ENCODE peak calls at places on chromosome 2, in eight cellular contexts. Q, E, Y, J, A, N, W and L are unnamed samples.

GRCh38 chr2:24592436-24593100 is 101.5 kb downstream of the NCOA1 start:
- DNase-seq in Q (no peak), E (no peak), Y (no peak), J (no peak), A (no peak), N (no peak), W (no peak), L (no peak)

GRCh38 chr2:140454717-140455116 is 1674.5 kb upstream of the NXPH2 start:
- DNase-seq in Q (peak), E (no peak), Y (no peak), J (no peak), A (peak), N (no peak), W (no peak), L (no peak)

GRCh38 chr2:233165895-233166661 is 85.4 kb upstream of the ATG16L1 start:
- DNase-seq in Q (no peak), E (no peak), Y (no peak), J (peak), A (peak), N (peak), W (no peak), L (peak)

GRCh38 chr2:146246017-146246733 is 1598.7 kb upstream of the ACVR2A start:
- DNase-seq in Q (peak), E (no peak), Y (no peak), J (no peak), A (peak), N (no peak), W (no peak), L (no peak)

GRCh38 chr2:30323499-30323898 is 92.2 kb downstream of the LBH start:
- DNase-seq in Q (no peak), E (no peak), Y (no peak), J (no peak), A (no peak), N (no peak), W (no peak), L (no peak)

GRCh38 chr2:238634701-238635402 is 208.1 kb downstream of the ASB1 start:
- DNase-seq in Q (no peak), E (no peak), Y (peak), J (no peak), A (no peak), N (no peak), W (no peak), L (peak)

GRCh38 chr2:240618776-240619175 is 6.5 kb upstream of the GPR35 start:
- DNase-seq in Q (no peak), E (no peak), Y (no peak), J (no peak), A (no peak), N (no peak), W (peak), L (no peak)

GRCh38 chr2:60337142-60337497 is 216.3 kb downstream of the BCL11A start:
- DNase-seq in Q (no peak), E (no peak), Y (no peak), J (no peak), A (no peak), N (no peak), W (peak), L (peak)

GRCh38 chr2:32825291-32825712 is 121.5 kb upstream of the LTBP1 start:
- DNase-seq in Q (no peak), E (no peak), Y (no peak), J (no peak), A (peak), N (no peak), W (no peak), L (no peak)

GRCh38 chr2:10289352-10289751 is 13.4 kb upstream of the HPCAL1 start:
- DNase-seq in Q (no peak), E (no peak), Y (no peak), J (no peak), A (no peak), N (no peak), W (no peak), L (no peak)

GRCh38 chr2:15486770-15487169 is 74.4 kb downstream of the NBAS start:
- DNase-seq in Q (no peak), E (no peak), Y (no peak), J (no peak), A (no peak), N (no peak), W (no peak), L (no peak)

GRCh38 chr2:57516740-57517340 is 529.8 kb upstream of the VRK2 start:
- DNase-seq in Q (peak), E (no peak), Y (no peak), J (no peak), A (peak), N (no peak), W (no peak), L (no peak)

GRCh38 chr2:233462202-233462785 is 104.3 kb downstream of the USP40 start:
- DNase-seq in Q (no peak), E (no peak), Y (no peak), J (no peak), A (no peak), N (no peak), W (no peak), L (no peak)

GRCh38 chr2:160687629-160688028 is 194.0 kb upstream of the RBMS1 start:
- DNase-seq in Q (no peak), E (no peak), Y (no peak), J (no peak), A (no peak), N (no peak), W (no peak), L (no peak)

GRCh38 chr2:8435608-8436007 is 246.2 kb upstream of the ID2 start:
- DNase-seq in Q (no peak), E (no peak), Y (no peak), J (peak), A (no peak), N (no peak), W (no peak), L (no peak)

GRCh38 chr2:61759718-61760117 is 94.1 kb downstream of the FAM161A start:
- DNase-seq in Q (peak), E (no peak), Y (no peak), J (no peak), A (peak), N (no peak), W (no peak), L (no peak)

GRCh38 chr2:9106338-9107167 is 100.1 kb upstream of the ASAP2 start:
- DNase-seq in Q (no peak), E (no peak), Y (no peak), J (no peak), A (no peak), N (no peak), W (peak), L (no peak)

GRCh38 chr2:43592443-43592842 is 3.4 kb downstream of the THADA start:
- DNase-seq in Q (peak), E (no peak), Y (no peak), J (no peak), A (no peak), N (no peak), W (no peak), L (no peak)

GRCh38 chr2:217851191-217852020 is 151.4 kb downstream of the TNS1 start:
- DNase-seq in Q (peak), E (no peak), Y (no peak), J (peak), A (peak), N (no peak), W (no peak), L (no peak)

GRCh38 chr2:50769416-50769815 is 262.5 kb downstream of the NRXN1 start:
- DNase-seq in Q (no peak), E (no peak), Y (no peak), J (no peak), A (no peak), N (no peak), W (peak), L (no peak)

GRCh38 chr2:56017784-56018183 is 94.2 kb upstream of the EFEMP1 start:
- DNase-seq in Q (no peak), E (no peak), Y (no peak), J (no peak), A (no peak), N (no peak), W (no peak), L (no peak)

GRCh38 chr2:69386376-69386775 is 651 bp downstream of the GFPT1 start:
- DNase-seq in Q (no peak), E (no peak), Y (no peak), J (no peak), A (no peak), N (no peak), W (no peak), L (no peak)

DNA sequence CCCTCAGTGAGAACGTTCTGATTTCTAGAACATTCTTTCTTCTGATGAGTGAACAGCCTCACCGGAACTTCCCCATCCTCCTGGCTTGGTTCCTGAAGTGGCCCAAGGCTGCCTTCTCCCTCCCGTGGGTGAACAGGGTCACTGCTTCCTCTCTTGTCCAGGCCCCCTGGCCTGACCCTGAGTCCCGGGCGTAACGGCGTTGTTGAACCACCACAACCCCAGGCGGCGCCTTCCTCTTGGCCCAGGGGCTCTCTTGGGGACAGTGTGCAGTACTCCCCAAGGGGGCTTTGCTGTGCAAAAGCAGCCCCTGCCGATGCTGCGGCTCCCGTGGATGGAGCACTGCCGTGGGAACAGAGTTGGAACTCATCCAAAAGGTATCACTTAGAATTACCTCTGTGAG is 147.2 kb downstream of the TSN start:
- DNase-seq in Q (no peak), E (no peak), Y (peak), J (no peak), A (no peak), N (no peak), W (no peak), L (no peak)
- TF ChIP-seq CTCF in Q (no peak), E (no peak), Y (no peak), J (no peak), A (no peak), N (no peak), W (no peak), L (no peak)

GRCh38 chr2:3670941-3671340 is 12.9 kb downstream of the ALLC start:
- DNase-seq in Q (no peak), E (no peak), Y (peak), J (no peak), A (no peak), N (peak), W (no peak), L (peak)
- TF ChIP-seq CTCF in Q (no peak), E (no peak), Y (no peak), J (no peak), A (no peak), N (no peak), W (no peak), L (no peak)

DNA sequence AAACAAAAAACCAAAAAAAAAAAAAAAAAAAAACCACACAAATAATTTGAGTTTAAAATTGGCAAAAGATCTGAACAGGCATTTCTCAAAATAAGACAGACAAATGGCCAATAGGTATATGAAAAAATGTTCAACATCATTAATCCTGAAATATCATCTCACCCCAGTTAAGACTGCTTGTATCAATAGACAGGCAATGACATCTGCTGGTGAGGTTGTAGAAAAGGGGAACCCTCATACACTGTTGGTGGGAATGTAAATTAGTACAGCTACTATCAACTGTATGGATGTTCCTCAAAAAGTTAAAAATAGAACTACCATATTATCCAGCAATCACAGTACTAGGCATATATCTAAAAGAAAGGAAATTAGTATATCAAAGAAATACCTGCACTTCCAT is 523.1 kb downstream of the XIRP2 start:
- DNase-seq in Q (no peak), E (no peak), Y (no peak), J (no peak), A (no peak), N (no peak), W (no peak), L (no peak)
- TF ChIP-seq CTCF in Q (no peak), E (no peak), Y (no peak), J (no peak), A (no peak), N (no peak), W (no peak), L (no peak)

DNA sequence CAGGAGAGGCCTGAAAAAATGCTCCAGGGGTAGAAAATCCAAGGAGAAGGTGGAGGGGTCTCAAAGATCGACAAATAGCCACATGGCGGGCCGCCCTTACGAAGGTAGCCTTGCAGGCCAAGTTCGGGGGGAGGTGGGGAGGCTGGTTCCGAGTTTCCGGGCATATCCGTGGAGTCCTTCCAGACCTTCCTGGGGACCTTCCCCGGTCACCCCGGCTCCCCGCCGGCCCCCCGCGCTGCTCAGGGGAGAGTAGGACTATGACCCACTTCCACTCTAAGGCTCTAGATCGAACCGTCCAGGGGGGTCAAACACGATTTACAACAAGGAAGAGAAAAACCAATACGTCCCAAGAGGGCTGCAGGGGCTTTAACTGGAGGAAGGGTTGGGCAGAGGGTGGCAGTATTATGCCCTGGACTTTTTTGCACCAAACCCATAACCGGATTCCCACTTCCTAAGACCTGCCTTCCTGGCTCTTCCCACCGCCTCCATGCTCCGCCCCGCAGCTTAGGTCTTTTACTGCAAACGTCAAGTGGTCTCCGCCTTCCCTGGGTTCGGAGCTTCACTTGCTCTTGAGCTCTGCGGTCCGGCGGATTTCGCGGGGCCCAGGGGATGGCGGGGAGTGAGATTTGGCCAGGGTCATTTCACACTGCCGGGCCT is 789 bp upstream of the LYPD6 start:
- DNase-seq in Q (peak), E (peak), Y (peak), J (peak), A (peak), N (peak), W (peak), L (no peak)
- TF ChIP-seq CTCF in Q (no peak), E (peak), Y (no peak), J (no peak), A (no peak), N (no peak), W (no peak), L (peak)

GRCh38 chr2:187299122-187299906 is 148.7 kb downstream of the CALCRL start:
- DNase-seq in Q (no peak), E (no peak), Y (no peak), J (no peak), A (peak), N (no peak), W (peak), L (no peak)
- TF ChIP-seq CTCF in Q (peak), E (no peak), Y (peak), J (no peak), A (peak), N (no peak), W (peak), L (peak)

GRCh38 chr2:99938250-99938649 is 204.1 kb downstream of the AFF3 start:
- DNase-seq in Q (no peak), E (no peak), Y (no peak), J (no peak), A (no peak), N (no peak), W (no peak), L (no peak)

GRCh38 chr2:99939135-99939534 is 203.3 kb downstream of the AFF3 start:
- DNase-seq in Q (no peak), E (no peak), Y (no peak), J (no peak), A (no peak), N (no peak), W (no peak), L (no peak)

GRCh38 chr2:99935662-99936061 is 206.7 kb downstream of the AFF3 start:
- DNase-seq in Q (no peak), E (no peak), Y (no peak), J (no peak), A (no peak), N (no peak), W (no peak), L (no peak)

GRCh38 chr2:99936065-99936464 is 206.3 kb downstream of the AFF3 start:
- DNase-seq in Q (no peak), E (no peak), Y (no peak), J (no peak), A (no peak), N (no peak), W (no peak), L (no peak)

GRCh38 chr2:99933894-99934650 is 208.3 kb downstream of the AFF3 start:
- DNase-seq in Q (no peak), E (no peak), Y (no peak), J (no peak), A (no peak), N (no peak), W (no peak), L (no peak)
- TF ChIP-seq CTCF in Q (no peak), E (no peak), Y (no peak), J (no peak), A (no peak), N (no peak), W (peak), L (no peak)

DNA sequence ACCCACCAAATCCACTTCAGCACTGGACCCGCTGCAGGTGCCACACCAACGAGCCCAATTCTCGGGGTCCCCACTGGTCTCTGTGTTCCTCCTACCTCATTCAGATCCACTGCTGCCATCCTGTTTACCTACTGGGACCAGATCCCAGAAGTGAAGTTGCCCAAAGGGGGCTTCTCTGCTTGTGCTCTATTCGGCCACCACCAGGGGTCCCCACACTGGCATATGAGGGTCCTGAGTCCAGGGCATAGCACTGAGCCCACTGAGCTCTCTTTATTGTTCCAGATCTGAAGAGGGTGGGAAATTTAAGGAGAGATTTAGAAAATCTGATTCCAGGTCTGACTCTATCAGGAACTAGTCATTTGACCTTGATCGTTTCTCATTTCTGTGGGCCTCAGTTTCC is 2.4 kb downstream of the GPR45 start:
- DNase-seq in Q (no peak), E (peak), Y (no peak), J (no peak), A (no peak), N (no peak), W (peak), L (no peak)
- TF ChIP-seq CTCF in Q (peak), E (peak), Y (peak), J (no peak), A (no peak), N (no peak), W (peak), L (peak)

DNA sequence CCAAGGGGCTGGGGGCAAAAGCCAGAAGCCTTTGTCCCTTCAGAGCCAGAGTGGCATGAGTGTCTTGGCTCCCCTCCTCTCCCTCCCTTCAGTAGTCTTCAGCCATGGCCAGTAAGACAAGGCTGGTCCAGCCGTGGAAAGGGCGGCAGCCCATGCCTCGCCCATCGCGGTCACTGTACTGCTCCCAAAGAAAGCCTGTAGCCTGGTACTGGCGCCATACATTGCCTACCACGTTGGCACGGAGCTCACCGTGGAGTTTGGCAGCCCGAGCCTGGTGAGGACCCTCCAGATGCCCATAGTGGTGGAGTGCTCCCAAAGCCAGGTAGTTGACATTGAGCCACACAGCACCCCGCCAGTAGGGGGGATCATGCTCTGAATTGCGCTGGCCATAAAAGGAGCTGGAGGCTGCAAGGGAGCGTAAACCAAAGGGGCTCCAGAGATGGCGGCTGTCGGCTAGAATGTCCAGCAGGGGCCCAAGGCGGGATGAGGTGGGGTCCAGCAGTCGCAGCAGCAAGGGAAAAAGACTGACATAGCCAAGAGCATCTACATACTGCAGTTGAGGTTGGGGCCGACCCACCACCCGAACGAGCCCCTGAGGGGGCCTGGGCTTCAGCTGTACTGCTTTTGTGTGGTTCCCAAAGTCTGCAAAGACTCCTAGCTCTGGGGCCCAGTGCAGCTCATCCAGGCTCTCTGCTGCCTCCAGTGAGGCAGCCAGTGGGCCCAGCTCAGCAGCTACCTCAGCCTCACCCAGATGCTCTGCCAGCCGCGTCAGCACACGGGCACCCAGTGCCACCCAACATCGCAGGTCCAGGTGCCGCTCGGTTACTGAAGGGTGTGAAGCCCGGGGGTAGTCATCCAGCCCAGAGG is 3.2 kb downstream of the WBP1 start:
- DNase-seq in Q (no peak), E (no peak), Y (no peak), J (no peak), A (no peak), N (no peak), W (peak), L (no peak)
- TF ChIP-seq CTCF in Q (peak), E (no peak), Y (peak), J (no peak), A (peak), N (no peak), W (peak), L (no peak)

DNA sequence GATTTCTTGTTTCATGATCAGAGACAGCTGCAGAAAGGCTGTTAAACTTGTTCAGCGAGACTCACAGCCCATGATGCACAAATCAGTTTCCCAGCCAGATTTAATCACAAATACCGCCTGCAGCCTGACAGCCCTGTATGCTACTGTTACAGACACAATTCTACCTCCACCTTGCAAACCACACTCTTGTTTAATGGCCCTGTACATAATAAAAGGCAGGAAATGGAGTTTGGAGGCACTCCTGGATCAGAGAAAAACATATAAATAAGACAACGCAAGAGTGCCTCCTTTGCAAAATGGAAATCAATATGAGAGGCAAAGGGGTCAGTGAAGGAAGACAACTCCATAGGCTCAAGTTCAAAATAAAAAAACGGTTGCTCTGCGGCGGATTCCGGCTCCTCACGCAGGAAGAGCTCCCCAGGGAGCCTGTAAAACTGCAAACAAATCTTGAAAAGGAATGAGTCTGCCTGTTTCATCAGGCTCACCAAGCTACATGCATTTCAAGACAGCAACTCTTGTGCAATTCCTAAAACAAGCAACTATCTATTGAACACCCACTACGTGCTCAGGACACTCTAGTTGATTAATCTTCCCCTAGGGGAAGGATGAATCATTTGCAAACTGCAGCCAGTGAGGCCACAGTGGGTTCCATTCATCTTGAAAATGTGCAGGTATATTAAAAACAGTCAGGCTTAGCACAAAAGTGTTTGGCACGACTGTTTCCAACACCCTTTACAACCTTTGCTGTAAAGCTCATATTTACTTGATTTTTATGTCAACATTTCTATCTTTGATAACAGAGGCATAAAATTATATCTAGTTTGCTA is 37.5 kb downstream of the TBC1D8 start:
- DNase-seq in Q (peak), E (no peak), Y (no peak), J (no peak), A (peak), N (peak), W (peak), L (no peak)
- TF ChIP-seq CTCF in Q (no peak), E (no peak), Y (no peak), J (no peak), A (no peak), N (no peak), W (no peak), L (no peak)